ENCODE peak calls at places on chromosomes 11 and 22, in eight cellular contexts. Y is neural progenitor cell, M is right atrium auricular region, W is fibroblast of mammary gland, F is kidney epithelial cell, C is AG10803, G is dorsolateral prefrontal cortex, K is ovary. E is an unnamed sample.

GRCh38 chr22:47504962-47505361 is 742.5 kb downstream of the TBC1D22A start:
- DNase-seq in Y (no peak), M (no peak), W (no peak), F (no peak), C (no peak), G (no peak), K (no peak), E (no peak)

GRCh38 chr11:90722552-90723190 is 499.8 kb upstream of the CHORDC1 start:
- DNase-seq in Y (no peak), M (no peak), W (no peak), F (no peak), C (no peak), G (no peak), K (no peak), E (no peak)

GRCh38 chr11:31798057-31799035 is 12.8 kb downstream of the PAX6 start:
- DNase-seq in Y (peak), M (no peak), W (no peak), F (no peak), C (no peak), G (no peak), K (no peak), E (no peak)

GRCh38 chr22:37842015-37842793 is 1.9 kb downstream of the ANKRD54 start:
- DNase-seq in Y (no peak), M (no peak), W (no peak), F (no peak), C (no peak), G (no peak), K (no peak), E (no peak)

GRCh38 chr22:45998638-45999378 is 21.8 kb upstream of the WNT7B start:
- DNase-seq in Y (no peak), M (no peak), W (no peak), F (no peak), C (no peak), G (no peak), K (no peak), E (no peak)

GRCh38 chr11:862704-863388 is 20.2 kb downstream of the TSPAN4 start:
- DNase-seq in Y (no peak), M (no peak), W (no peak), F (no peak), C (no peak), G (no peak), K (no peak), E (no peak)

GRCh38 chr22:19473578-19473977 is 5.4 kb downstream of the UFD1 start:
- DNase-seq in Y (no peak), M (no peak), W (peak), F (no peak), C (no peak), G (no peak), K (no peak), E (no peak)

GRCh38 chr11:86292912-86293606 is 9.0 kb upstream of the HIKESHI start:
- DNase-seq in Y (no peak), M (no peak), W (no peak), F (no peak), C (no peak), G (no peak), K (no peak), E (no peak)

GRCh38 chr11:95415837-95416288 is 184.9 kb upstream of the SESN3 start:
- DNase-seq in Y (no peak), M (no peak), W (no peak), F (no peak), C (no peak), G (no peak), K (no peak), E (peak)

GRCh38 chr11:65047581-65048422 is 6.8 kb downstream of the SAC3D1 start:
- DNase-seq in Y (no peak), M (peak), W (no peak), F (no peak), C (peak), G (no peak), K (peak), E (no peak)

GRCh38 chr11:101706541-101706940 is 122.7 kb upstream of the TRPC6 start:
- DNase-seq in Y (no peak), M (no peak), W (peak), F (peak), C (peak), G (no peak), K (no peak), E (no peak)

GRCh38 chr11:57641426-57641825 is 8.3 kb downstream of the YPEL4 start:
- DNase-seq in Y (peak), M (no peak), W (peak), F (no peak), C (peak), G (no peak), K (no peak), E (peak)

GRCh38 chr11:57641011-57641410 is 8.7 kb downstream of the YPEL4 start:
- DNase-seq in Y (peak), M (no peak), W (peak), F (no peak), C (no peak), G (no peak), K (no peak), E (peak)

GRCh38 chr11:57639321-57640067 is 10.2 kb downstream of the YPEL4 start:
- DNase-seq in Y (peak), M (no peak), W (peak), F (no peak), C (no peak), G (no peak), K (peak), E (peak)

GRCh38 chr11:57638811-57639320 is 10.8 kb downstream of the YPEL4 start:
- DNase-seq in Y (peak), M (no peak), W (peak), F (no peak), C (no peak), G (no peak), K (peak), E (peak)

GRCh38 chr11:57640068-57640800 is 9.5 kb downstream of the YPEL4 start:
- DNase-seq in Y (no peak), M (no peak), W (no peak), F (no peak), C (no peak), G (no peak), K (no peak), E (no peak)
- H3K4me3 ChIP-seq in Y (peak), M (peak), W (peak), F (peak), C (peak), G (no peak), K (peak), E (peak)

GRCh38 chr11:61275191-61275590 is 19.9 kb downstream of the VWCE start:
- DNase-seq in Y (no peak), M (no peak), W (no peak), F (no peak), C (no peak), G (no peak), K (no peak), E (no peak)
- TF ChIP-seq CTCF in Y (no peak), M (no peak), W (no peak), F (no peak), C (no peak), G (no peak), K (no peak), E (no peak)

GRCh38 chr11:125516266-125516665 is 20.2 kb upstream of the FEZ1 start:
- DNase-seq in Y (no peak), M (no peak), W (no peak), F (no peak), C (no peak), G (no peak), K (no peak), E (no peak)
- H3K4me3 ChIP-seq in Y (no peak), M (no peak), W (no peak), F (no peak), C (no peak), G (no peak), K (no peak), E (no peak)

DNA sequence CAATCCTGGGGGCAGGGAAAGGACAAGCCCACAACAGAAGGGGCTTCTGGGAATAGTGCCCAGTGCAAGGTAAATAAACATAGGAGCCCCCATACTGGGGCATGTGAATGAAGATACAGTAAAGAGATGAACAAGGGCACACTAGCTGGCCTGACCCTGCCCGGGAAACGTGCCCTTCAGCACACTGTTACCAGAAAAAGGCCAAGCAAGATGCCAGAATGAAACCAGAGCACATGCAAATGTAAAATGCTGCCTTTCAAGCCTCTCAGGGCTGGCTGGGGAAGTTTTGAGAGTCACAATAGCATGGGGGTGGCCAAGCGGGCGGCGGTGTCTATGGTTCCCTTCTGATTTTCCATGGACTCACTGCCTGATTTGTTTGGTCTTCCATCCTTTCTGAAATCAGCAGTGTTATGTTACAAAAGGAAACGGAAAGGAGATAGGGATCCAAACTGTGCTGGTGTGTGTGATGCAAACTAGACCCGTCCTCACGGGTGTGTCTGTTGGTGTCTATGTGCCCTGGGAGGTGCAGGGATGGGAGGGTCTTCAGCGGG is 18.8 kb upstream of the SUSD2 start:
- DNase-seq in Y (no peak), M (no peak), W (no peak), F (no peak), C (no peak), G (no peak), K (no peak), E (no peak)
- TF ChIP-seq CTCF in Y (no peak), M (no peak), W (no peak), F (no peak), C (no peak), G (no peak), K (no peak), E (no peak)